ENCODE peak calls at places on chromosomes 1 and 21, in seven cellular contexts. One of them, this sample, is unnamed.
A peak's percentile ranks its signal among the peaks of the same experiment; 100 is the strongest.

GRCh38 chr1:94919241-94920030 is 7.5 kb downstream of the CNN3 start:
- DNase-seq in cardiac muscle cell: no peak
- DNase-seq in epithelial cell of esophagus: peak; percentile 49
- DNase-seq in dorsolateral prefrontal cortex: no peak
- DNase-seq in HFFc6: no peak
- DNase-seq in type B pancreatic cell: no peak
- DNase-seq in kidney epithelial cell: no peak
- DNase-seq in this sample: no peak

GRCh38 chr1:47477595-47478080 is 39.8 kb downstream of the FOXD2 start:
- DNase-seq in cardiac muscle cell: no peak
- DNase-seq in epithelial cell of esophagus: peak; percentile 4
- DNase-seq in dorsolateral prefrontal cortex: no peak
- DNase-seq in HFFc6: no peak
- DNase-seq in type B pancreatic cell: no peak
- DNase-seq in kidney epithelial cell: no peak
- DNase-seq in this sample: no peak

GRCh38 chr1:59384443-59384842 is 87.5 kb downstream of the FGGY start:
- DNase-seq in cardiac muscle cell: no peak
- DNase-seq in epithelial cell of esophagus: no peak
- DNase-seq in dorsolateral prefrontal cortex: no peak
- DNase-seq in HFFc6: no peak
- DNase-seq in type B pancreatic cell: no peak
- DNase-seq in kidney epithelial cell: no peak
- DNase-seq in this sample: no peak

GRCh38 chr1:207345644-207346561 is 24.4 kb downstream of the CD55 start:
- DNase-seq in cardiac muscle cell: no peak
- DNase-seq in epithelial cell of esophagus: no peak
- DNase-seq in dorsolateral prefrontal cortex: no peak
- DNase-seq in HFFc6: no peak
- DNase-seq in type B pancreatic cell: no peak
- DNase-seq in kidney epithelial cell: no peak
- DNase-seq in this sample: no peak

GRCh38 chr1:156436319-156437043 is 64.1 kb downstream of the MEF2D start:
- DNase-seq in cardiac muscle cell: peak; percentile 58
- DNase-seq in epithelial cell of esophagus: no peak
- DNase-seq in dorsolateral prefrontal cortex: no peak
- DNase-seq in HFFc6: no peak
- DNase-seq in type B pancreatic cell: no peak
- DNase-seq in kidney epithelial cell: no peak
- DNase-seq in this sample: no peak

GRCh38 chr1:1620433-1621139 is 5.3 kb downstream of the MIB2 start:
- DNase-seq in cardiac muscle cell: no peak
- DNase-seq in epithelial cell of esophagus: no peak
- DNase-seq in dorsolateral prefrontal cortex: no peak
- DNase-seq in HFFc6: no peak
- DNase-seq in type B pancreatic cell: no peak
- DNase-seq in kidney epithelial cell: no peak
- DNase-seq in this sample: no peak

GRCh38 chr1:2205191-2205952 is 10.8 kb upstream of the FAAP20 start:
- DNase-seq in cardiac muscle cell: peak; percentile 97
- DNase-seq in epithelial cell of esophagus: peak; percentile 93
- DNase-seq in dorsolateral prefrontal cortex: peak; percentile 94
- DNase-seq in HFFc6: peak; percentile 85
- DNase-seq in type B pancreatic cell: peak; percentile 95
- DNase-seq in kidney epithelial cell: no peak
- DNase-seq in this sample: peak; percentile 84

GRCh38 chr1:205046870-205047269 is 3.9 kb downstream of the CNTN2 start:
- DNase-seq in cardiac muscle cell: no peak
- DNase-seq in epithelial cell of esophagus: no peak
- DNase-seq in dorsolateral prefrontal cortex: peak; percentile 77
- DNase-seq in HFFc6: no peak
- DNase-seq in type B pancreatic cell: no peak
- DNase-seq in kidney epithelial cell: no peak
- DNase-seq in this sample: no peak

GRCh38 chr1:210260087-210260486 is 27.5 kb downstream of the SERTAD4 start:
- DNase-seq in cardiac muscle cell: no peak
- DNase-seq in epithelial cell of esophagus: no peak
- DNase-seq in dorsolateral prefrontal cortex: no peak
- DNase-seq in HFFc6: no peak
- DNase-seq in type B pancreatic cell: no peak
- DNase-seq in kidney epithelial cell: no peak
- DNase-seq in this sample: no peak

GRCh38 chr1:157195521-157196244 is 57.5 kb upstream of the ETV3 start:
- DNase-seq in cardiac muscle cell: no peak
- DNase-seq in epithelial cell of esophagus: no peak
- DNase-seq in dorsolateral prefrontal cortex: no peak
- DNase-seq in HFFc6: no peak
- DNase-seq in type B pancreatic cell: no peak
- DNase-seq in kidney epithelial cell: no peak
- DNase-seq in this sample: no peak

GRCh38 chr1:114454539-114454938 is 56.5 kb downstream of the TRIM33 start:
- DNase-seq in cardiac muscle cell: no peak
- DNase-seq in epithelial cell of esophagus: no peak
- DNase-seq in dorsolateral prefrontal cortex: no peak
- DNase-seq in HFFc6: no peak
- DNase-seq in type B pancreatic cell: no peak
- DNase-seq in kidney epithelial cell: no peak
- DNase-seq in this sample: no peak

GRCh38 chr1:43704838-43705237 is 2.5 kb upstream of the ST3GAL3 start:
- DNase-seq in cardiac muscle cell: no peak
- DNase-seq in epithelial cell of esophagus: peak; percentile 37
- DNase-seq in dorsolateral prefrontal cortex: peak; percentile 55
- DNase-seq in HFFc6: no peak
- DNase-seq in type B pancreatic cell: no peak
- DNase-seq in kidney epithelial cell: no peak
- DNase-seq in this sample: no peak

GRCh38 chr1:7528386-7529031 is 242.6 kb upstream of the VAMP3 start:
- DNase-seq in cardiac muscle cell: no peak
- DNase-seq in epithelial cell of esophagus: no peak
- DNase-seq in dorsolateral prefrontal cortex: no peak
- DNase-seq in HFFc6: no peak
- DNase-seq in type B pancreatic cell: no peak
- DNase-seq in kidney epithelial cell: no peak
- DNase-seq in this sample: no peak

GRCh38 chr1:111833334-111833733 is 77.6 kb downstream of the DDX20 start:
- DNase-seq in cardiac muscle cell: peak; percentile 73
- DNase-seq in epithelial cell of esophagus: peak; percentile 30
- DNase-seq in dorsolateral prefrontal cortex: no peak
- DNase-seq in HFFc6: no peak
- DNase-seq in type B pancreatic cell: no peak
- DNase-seq in kidney epithelial cell: no peak
- DNase-seq in this sample: no peak

GRCh38 chr1:80656628-80657019 is 1144.1 kb upstream of the ADGRL2 start:
- DNase-seq in cardiac muscle cell: no peak
- DNase-seq in epithelial cell of esophagus: peak; percentile 78
- DNase-seq in dorsolateral prefrontal cortex: no peak
- DNase-seq in HFFc6: no peak
- DNase-seq in type B pancreatic cell: no peak
- DNase-seq in kidney epithelial cell: no peak
- DNase-seq in this sample: no peak

GRCh38 chr1:5990913-5991783 is 1.1 kb downstream of the NPHP4 start:
- DNase-seq in cardiac muscle cell: peak; percentile 78
- DNase-seq in epithelial cell of esophagus: peak; percentile 34
- DNase-seq in dorsolateral prefrontal cortex: no peak
- DNase-seq in HFFc6: peak; percentile 36
- DNase-seq in type B pancreatic cell: no peak
- DNase-seq in kidney epithelial cell: no peak
- DNase-seq in this sample: peak; percentile 47

GRCh38 chr1:35031103-35031452 is 667 bp downstream of the ZMYM6 start:
- DNase-seq in cardiac muscle cell: peak; percentile 19
- DNase-seq in epithelial cell of esophagus: peak; percentile 62
- DNase-seq in dorsolateral prefrontal cortex: no peak
- DNase-seq in HFFc6: peak; percentile 7
- DNase-seq in type B pancreatic cell: no peak
- DNase-seq in kidney epithelial cell: no peak
- DNase-seq in this sample: no peak

GRCh38 chr21:17250651-17251294 is 262.1 kb upstream of the CXADR start:
- DNase-seq in cardiac muscle cell: no peak
- DNase-seq in epithelial cell of esophagus: peak; percentile 2
- DNase-seq in dorsolateral prefrontal cortex: no peak
- DNase-seq in HFFc6: no peak
- DNase-seq in type B pancreatic cell: no peak
- DNase-seq in kidney epithelial cell: no peak
- DNase-seq in this sample: no peak

GRCh38 chr1:89912073-89912472 is 82.8 kb upstream of the ZNF326 start:
- DNase-seq in cardiac muscle cell: no peak
- DNase-seq in epithelial cell of esophagus: no peak
- DNase-seq in dorsolateral prefrontal cortex: no peak
- DNase-seq in HFFc6: no peak
- DNase-seq in type B pancreatic cell: no peak
- DNase-seq in kidney epithelial cell: no peak
- DNase-seq in this sample: no peak
- TF ChIP-seq CTCF in cardiac muscle cell: no peak
- TF ChIP-seq CTCF in epithelial cell of esophagus: no peak
- TF ChIP-seq CTCF in dorsolateral prefrontal cortex: no peak
- TF ChIP-seq CTCF in HFFc6: no peak
- TF ChIP-seq CTCF in type B pancreatic cell: no peak
- TF ChIP-seq CTCF in kidney epithelial cell: no peak
- TF ChIP-seq CTCF in this sample: no peak

GRCh38 chr1:53062731-53063591 is 948 bp downstream of the PODN start:
- DNase-seq in cardiac muscle cell: peak; percentile 28
- DNase-seq in epithelial cell of esophagus: no peak
- DNase-seq in dorsolateral prefrontal cortex: no peak
- DNase-seq in HFFc6: no peak
- DNase-seq in type B pancreatic cell: peak; percentile 62
- DNase-seq in kidney epithelial cell: no peak
- DNase-seq in this sample: no peak
- TF ChIP-seq CTCF in cardiac muscle cell: no peak
- TF ChIP-seq CTCF in epithelial cell of esophagus: no peak
- TF ChIP-seq CTCF in dorsolateral prefrontal cortex: no peak
- TF ChIP-seq CTCF in HFFc6: peak; percentile 25
- TF ChIP-seq CTCF in type B pancreatic cell: no peak
- TF ChIP-seq CTCF in kidney epithelial cell: no peak
- TF ChIP-seq CTCF in this sample: no peak

DNA sequence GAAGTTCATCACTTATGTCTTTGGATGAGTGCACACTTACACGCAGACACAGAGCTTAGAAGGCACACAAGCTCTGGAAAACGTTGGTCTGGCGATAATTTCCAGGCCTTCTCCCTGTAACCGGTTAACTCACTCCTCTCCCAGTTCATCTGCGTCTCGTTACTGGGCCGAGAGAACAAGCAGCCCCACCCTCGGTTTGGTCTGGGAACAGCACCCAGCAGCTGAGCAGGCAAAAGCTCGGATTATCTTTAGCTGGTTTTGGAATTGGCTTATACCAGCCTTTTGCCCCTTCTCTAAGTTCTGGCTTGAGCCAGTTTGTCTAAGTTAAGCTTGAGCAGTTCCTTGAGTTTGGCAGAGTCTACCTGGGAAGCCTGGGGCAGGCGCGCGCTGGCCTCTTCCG is 27.3 kb upstream of the COL6A1 start:
- DNase-seq in cardiac muscle cell: peak; percentile 23
- DNase-seq in epithelial cell of esophagus: no peak
- DNase-seq in dorsolateral prefrontal cortex: no peak
- DNase-seq in HFFc6: peak; percentile 30
- DNase-seq in type B pancreatic cell: no peak
- DNase-seq in kidney epithelial cell: no peak
- DNase-seq in this sample: no peak
- TF ChIP-seq CTCF in cardiac muscle cell: peak; percentile 52
- TF ChIP-seq CTCF in epithelial cell of esophagus: no peak
- TF ChIP-seq CTCF in dorsolateral prefrontal cortex: no peak
- TF ChIP-seq CTCF in HFFc6: peak; percentile 55
- TF ChIP-seq CTCF in type B pancreatic cell: no peak
- TF ChIP-seq CTCF in kidney epithelial cell: no peak
- TF ChIP-seq CTCF in this sample: no peak

GRCh38 chr1:41866285-41866684 is 52.4 kb downstream of the HIVEP3 start:
- DNase-seq in cardiac muscle cell: no peak
- DNase-seq in epithelial cell of esophagus: no peak
- DNase-seq in dorsolateral prefrontal cortex: no peak
- DNase-seq in HFFc6: no peak
- DNase-seq in type B pancreatic cell: no peak
- DNase-seq in kidney epithelial cell: no peak
- DNase-seq in this sample: no peak

GRCh38 chr1:41864471-41865040 is 54.2 kb downstream of the HIVEP3 start:
- DNase-seq in cardiac muscle cell: no peak
- DNase-seq in epithelial cell of esophagus: no peak
- DNase-seq in dorsolateral prefrontal cortex: no peak
- DNase-seq in HFFc6: no peak
- DNase-seq in type B pancreatic cell: no peak
- DNase-seq in kidney epithelial cell: no peak
- DNase-seq in this sample: no peak

GRCh38 chr1:41872074-41872473 is 46.6 kb downstream of the HIVEP3 start:
- DNase-seq in cardiac muscle cell: no peak
- DNase-seq in epithelial cell of esophagus: no peak
- DNase-seq in dorsolateral prefrontal cortex: no peak
- DNase-seq in HFFc6: no peak
- DNase-seq in type B pancreatic cell: no peak
- DNase-seq in kidney epithelial cell: no peak
- DNase-seq in this sample: no peak

GRCh38 chr1:41870076-41870562 is 48.6 kb downstream of the HIVEP3 start:
- DNase-seq in cardiac muscle cell: no peak
- DNase-seq in epithelial cell of esophagus: peak; percentile 82
- DNase-seq in dorsolateral prefrontal cortex: no peak
- DNase-seq in HFFc6: peak; percentile 59
- DNase-seq in type B pancreatic cell: no peak
- DNase-seq in kidney epithelial cell: peak; percentile 63
- DNase-seq in this sample: no peak

GRCh38 chr1:41868241-41868953 is 50.3 kb downstream of the HIVEP3 start:
- DNase-seq in cardiac muscle cell: no peak
- DNase-seq in epithelial cell of esophagus: peak; percentile 42
- DNase-seq in dorsolateral prefrontal cortex: no peak
- DNase-seq in HFFc6: no peak
- DNase-seq in type B pancreatic cell: no peak
- DNase-seq in kidney epithelial cell: no peak
- DNase-seq in this sample: no peak
- TF ChIP-seq CTCF in cardiac muscle cell: no peak
- TF ChIP-seq CTCF in epithelial cell of esophagus: no peak
- TF ChIP-seq CTCF in dorsolateral prefrontal cortex: no peak
- TF ChIP-seq CTCF in HFFc6: peak; percentile 50
- TF ChIP-seq CTCF in type B pancreatic cell: no peak
- TF ChIP-seq CTCF in kidney epithelial cell: no peak
- TF ChIP-seq CTCF in this sample: no peak

GRCh38 chr1:11364170-11364569 is 91.2 kb downstream of the UBIAD1 start:
- DNase-seq in cardiac muscle cell: no peak
- DNase-seq in epithelial cell of esophagus: peak; percentile 27
- DNase-seq in dorsolateral prefrontal cortex: no peak
- DNase-seq in HFFc6: no peak
- DNase-seq in type B pancreatic cell: no peak
- DNase-seq in kidney epithelial cell: no peak
- DNase-seq in this sample: no peak
- TF ChIP-seq CTCF in cardiac muscle cell: no peak
- TF ChIP-seq CTCF in epithelial cell of esophagus: peak; percentile 44
- TF ChIP-seq CTCF in dorsolateral prefrontal cortex: no peak
- TF ChIP-seq CTCF in HFFc6: peak; percentile 48
- TF ChIP-seq CTCF in type B pancreatic cell: peak; percentile 61
- TF ChIP-seq CTCF in kidney epithelial cell: peak; percentile 10
- TF ChIP-seq CTCF in this sample: peak; percentile 11

This sample was measured in progenitor cell of endocrine pancreas.